ENCODE peak calls at places on chromosome X, in four cellular contexts. R, X, Z and P are unnamed samples.

GRCh38 chrX:16882188-16882587 is 12.0 kb upstream of the RBBP7 start:
- DNase-seq in R (peak), X (no peak), Z (peak), P (peak)

GRCh38 chrX:16826207-16826606 is 39.9 kb downstream of the TXLNG start:
- DNase-seq in R (peak), X (peak), Z (peak), P (peak)

GRCh38 chrX:46574941-46575381 is 1.4 kb downstream of the CHST7 start:
- DNase-seq in R (no peak), X (no peak), Z (peak), P (no peak)

GRCh38 chrX:38850807-38851533 is 49.7 kb downstream of the MID1IP1 start:
- DNase-seq in R (no peak), X (no peak), Z (no peak), P (no peak)

GRCh38 chrX:31092970-31093638 is 21.3 kb upstream of the FTHL17 start:
- DNase-seq in R (no peak), X (no peak), Z (no peak), P (no peak)

GRCh38 chrX:47481160-47481559 is 1.9 kb downstream of the ZNF41 start:
- DNase-seq in R (no peak), X (no peak), Z (no peak), P (no peak)

GRCh38 chrX:439719-440118 is 53.0 kb upstream of the PPP2R3B start:
- DNase-seq in R (no peak), X (no peak), Z (no peak), P (no peak)

GRCh38 chrX:76428243-76429130 is 977 bp downstream of the MAGEE1 start:
- DNase-seq in R (no peak), X (no peak), Z (peak), P (no peak)

GRCh38 chrX:6821730-6822129 is 286.8 kb upstream of the VCX3A start:
- DNase-seq in R (no peak), X (no peak), Z (no peak), P (no peak)

GRCh38 chrX:72254835-72255234 is 16.0 kb upstream of the ERCC6L start:
- DNase-seq in R (no peak), X (no peak), Z (no peak), P (no peak)

GRCh38 chrX:49199906-49200771 is at the start of gene SYP:
- DNase-seq in R (peak), X (peak), Z (peak), P (peak)
- H3K4me3 ChIP-seq in R (peak), X (peak), Z (peak), P (peak)

GRCh38 chrX:118644378-118644777 is 83.0 kb upstream of the IL13RA1 start:
- DNase-seq in R (peak), X (peak), Z (no peak), P (peak)
- TF ChIP-seq CTCF in R (peak), X (peak), Z (peak), P (peak)

GRCh38 chrX:3699841-3700381 is 13.5 kb downstream of the PRKX start:
- DNase-seq in R (peak), X (no peak), Z (no peak), P (no peak)
- H3K4me3 ChIP-seq in R (peak), X (no peak), Z (peak), P (peak)

GRCh38 chrX:108664701-108665100 is 71.7 kb downstream of the IRS4 start:
- DNase-seq in R (peak), X (no peak), Z (no peak), P (no peak)
- TF ChIP-seq CTCF in R (no peak), X (no peak), Z (no peak), P (no peak)

DNA sequence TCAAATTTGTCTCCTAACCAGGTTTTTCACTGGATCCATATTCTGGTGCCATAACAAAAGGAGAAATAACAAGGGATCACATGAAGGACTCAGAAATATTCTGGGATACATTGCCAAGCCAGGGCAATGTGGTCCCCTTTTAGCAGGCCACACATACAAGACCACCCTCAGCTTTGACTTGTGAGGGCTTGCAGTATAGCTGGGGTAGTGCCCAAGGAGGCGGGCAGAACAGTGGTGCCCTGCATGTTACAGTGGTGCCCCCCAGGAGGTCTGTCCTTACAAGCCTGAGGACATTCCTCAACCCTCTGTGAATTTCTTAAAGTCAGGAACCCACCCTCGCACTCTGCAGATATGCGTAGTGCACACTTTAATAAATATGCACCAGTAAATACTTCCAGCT is 34.5 kb upstream of the TBL1X start:
- DNase-seq in R (no peak), X (no peak), Z (no peak), P (no peak)
- H3K4me3 ChIP-seq in R (no peak), X (no peak), Z (no peak), P (no peak)

GRCh38 chrX:129678176-129678880 is 23.6 kb upstream of the APLN start:
- DNase-seq in R (no peak), X (no peak), Z (peak), P (no peak)
- TF ChIP-seq CTCF in R (no peak), X (peak), Z (peak), P (peak)